ENCODE peak calls at places on chromosomes 7 and 10, in four cellular contexts. One of them, this sample, is unnamed.

GRCh38 chr10:3757638-3758490 is 27.1 kb downstream of the KLF6 start:
- DNase-seq in esophagus squamous epithelium: no peak
- DNase-seq in body of pancreas: no peak
- DNase-seq in CD8-positive, alpha-beta T cell: no peak
- DNase-seq in this sample: peak; percentile 61

GRCh38 chr10:130550952-130551674 is 414.9 kb downstream of the GLRX3 start:
- DNase-seq in CD8-positive, alpha-beta T cell: no peak
- DNase-seq in body of pancreas: no peak
- DNase-seq in esophagus squamous epithelium: no peak
- DNase-seq in this sample: no peak

GRCh38 chr10:93680414-93681047 is 21.9 kb downstream of the FRA10AC1 start:
- DNase-seq in body of pancreas: no peak
- DNase-seq in esophagus squamous epithelium: no peak
- DNase-seq in CD8-positive, alpha-beta T cell: no peak
- DNase-seq in this sample: no peak

GRCh38 chr10:50511512-50512213 is 112.1 kb downstream of the SGMS1 start:
- DNase-seq in body of pancreas: no peak
- DNase-seq in CD8-positive, alpha-beta T cell: no peak
- DNase-seq in esophagus squamous epithelium: no peak
- DNase-seq in this sample: no peak

GRCh38 chr7:32347244-32347828 is 142.8 kb downstream of the LSM5 start:
- DNase-seq in CD8-positive, alpha-beta T cell: no peak
- DNase-seq in esophagus squamous epithelium: no peak
- DNase-seq in body of pancreas: peak; percentile 36
- DNase-seq in this sample: no peak

GRCh38 chr10:114623661-114624294 is 34.3 kb downstream of the ABLIM1 start:
- DNase-seq in body of pancreas: peak; percentile 26
- DNase-seq in esophagus squamous epithelium: no peak
- DNase-seq in CD8-positive, alpha-beta T cell: no peak
- DNase-seq in this sample: no peak

GRCh38 chr10:27719052-27719451 is 26.6 kb downstream of the MKX start:
- DNase-seq in esophagus squamous epithelium: no peak
- DNase-seq in body of pancreas: no peak
- DNase-seq in CD8-positive, alpha-beta T cell: no peak
- DNase-seq in this sample: no peak

GRCh38 chr10:79940431-79940830 is 8.5 kb downstream of the SFTPD start:
- DNase-seq in esophagus squamous epithelium: no peak
- DNase-seq in CD8-positive, alpha-beta T cell: no peak
- DNase-seq in body of pancreas: no peak
- DNase-seq in this sample: no peak

GRCh38 chr7:102294589-102294988 is 7.9 kb downstream of the SH2B2 start:
- DNase-seq in body of pancreas: no peak
- DNase-seq in esophagus squamous epithelium: no peak
- DNase-seq in CD8-positive, alpha-beta T cell: no peak
- DNase-seq in this sample: no peak

GRCh38 chr7:55111007-55111406 is 92.2 kb downstream of the EGFR start:
- DNase-seq in CD8-positive, alpha-beta T cell: no peak
- DNase-seq in esophagus squamous epithelium: no peak
- DNase-seq in body of pancreas: no peak
- DNase-seq in this sample: no peak

GRCh38 chr7:116863168-116863670 is 832 bp downstream of the CAPZA2 start:
- DNase-seq in esophagus squamous epithelium: no peak
- DNase-seq in body of pancreas: no peak
- DNase-seq in CD8-positive, alpha-beta T cell: no peak
- DNase-seq in this sample: no peak

GRCh38 chr7:23377134-23377533 is 78.0 kb downstream of the MALSU1 start:
- DNase-seq in CD8-positive, alpha-beta T cell: no peak
- DNase-seq in body of pancreas: no peak
- DNase-seq in esophagus squamous epithelium: no peak
- DNase-seq in this sample: no peak

GRCh38 chr7:95330194-95331003 is 6.1 kb upstream of the PON1 start:
- DNase-seq in esophagus squamous epithelium: no peak
- DNase-seq in body of pancreas: no peak
- DNase-seq in CD8-positive, alpha-beta T cell: no peak
- DNase-seq in this sample: no peak

GRCh38 chr7:95327356-95327755 is 3.0 kb upstream of the PON1 start:
- DNase-seq in CD8-positive, alpha-beta T cell: no peak
- DNase-seq in body of pancreas: no peak
- DNase-seq in esophagus squamous epithelium: no peak
- DNase-seq in this sample: no peak

GRCh38 chr7:95335093-95335492 is 10.8 kb upstream of the PON1 start:
- DNase-seq in body of pancreas: no peak
- DNase-seq in esophagus squamous epithelium: no peak
- DNase-seq in CD8-positive, alpha-beta T cell: no peak
- DNase-seq in this sample: no peak

GRCh38 chr7:95334434-95334833 is 10.1 kb upstream of the PON1 start:
- DNase-seq in CD8-positive, alpha-beta T cell: no peak
- DNase-seq in esophagus squamous epithelium: no peak
- DNase-seq in body of pancreas: no peak
- DNase-seq in this sample: no peak

DNA sequence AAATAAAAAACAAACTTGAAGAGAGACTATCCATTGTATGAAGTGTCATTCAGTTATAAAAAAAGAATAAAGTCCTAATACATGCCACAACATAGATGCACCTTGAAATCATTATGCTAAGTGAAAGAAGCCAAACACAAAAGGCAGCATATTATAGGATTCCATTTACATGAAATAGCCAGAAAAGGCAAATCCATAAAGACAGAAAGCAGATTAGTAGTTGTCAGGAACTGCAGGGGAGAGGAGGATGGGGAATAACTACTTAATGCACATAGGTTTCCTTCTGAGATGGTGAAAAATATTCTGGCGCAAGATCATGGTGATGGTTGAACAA is 6.6 kb upstream of the PON1 start:
- DNase-seq in CD8-positive, alpha-beta T cell: no peak
- DNase-seq in esophagus squamous epithelium: no peak
- DNase-seq in body of pancreas: no peak
- DNase-seq in this sample: no peak
- H3K4me3 ChIP-seq in CD8-positive, alpha-beta T cell: peak overlapping the region; percentile 26
- H3K4me3 ChIP-seq in esophagus squamous epithelium: peak overlapping the region; percentile 16
- H3K4me3 ChIP-seq in body of pancreas: no peak overlapping the region
- H3K4me3 ChIP-seq in this sample: peak overlapping the region; percentile 43

GRCh38 chr7:90669002-90669401 is 72.9 kb downstream of the CDK14 start:
- DNase-seq in esophagus squamous epithelium: no peak
- DNase-seq in CD8-positive, alpha-beta T cell: no peak
- DNase-seq in body of pancreas: no peak
- DNase-seq in this sample: no peak

GRCh38 chr7:90661290-90662151 is 65.4 kb downstream of the CDK14 start:
- DNase-seq in body of pancreas: no peak
- DNase-seq in CD8-positive, alpha-beta T cell: no peak
- DNase-seq in esophagus squamous epithelium: no peak
- DNase-seq in this sample: no peak

GRCh38 chr7:90669492-90669891 is 73.4 kb downstream of the CDK14 start:
- DNase-seq in CD8-positive, alpha-beta T cell: no peak
- DNase-seq in body of pancreas: no peak
- DNase-seq in esophagus squamous epithelium: no peak
- DNase-seq in this sample: no peak

GRCh38 chr7:90663176-90663575 is 67.1 kb downstream of the CDK14 start:
- DNase-seq in body of pancreas: no peak
- DNase-seq in CD8-positive, alpha-beta T cell: no peak
- DNase-seq in esophagus squamous epithelium: no peak
- DNase-seq in this sample: no peak

GRCh38 chr7:90666186-90666585 is 70.1 kb downstream of the CDK14 start:
- DNase-seq in esophagus squamous epithelium: no peak
- DNase-seq in body of pancreas: no peak
- DNase-seq in CD8-positive, alpha-beta T cell: no peak
- DNase-seq in this sample: no peak
- H3K27ac ChIP-seq in esophagus squamous epithelium: no peak overlapping the region
- H3K27ac ChIP-seq in body of pancreas: no peak overlapping the region
- H3K27ac ChIP-seq in CD8-positive, alpha-beta T cell: no peak overlapping the region
- H3K27ac ChIP-seq in this sample: no peak overlapping the region

DNA sequence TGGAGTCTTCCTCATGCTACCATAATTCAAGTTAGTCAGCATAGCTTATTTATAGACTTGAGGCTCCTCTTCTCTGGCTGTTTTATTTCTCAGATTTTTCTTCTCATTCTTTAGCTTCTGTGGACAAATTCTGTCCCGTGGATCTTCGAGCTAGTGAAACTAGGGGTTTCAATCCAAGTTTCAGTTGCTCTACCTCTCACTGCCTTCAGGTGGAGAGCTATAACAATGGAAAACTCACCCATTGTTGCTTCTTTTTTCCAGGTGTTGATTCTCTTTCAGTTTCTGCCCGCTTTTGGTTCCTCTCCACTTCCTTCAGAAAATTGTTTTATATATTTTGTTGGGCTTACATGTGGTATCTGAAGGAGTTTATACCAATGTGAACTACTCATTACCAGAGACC is 266.0 kb downstream of the TCF7L2 start:
- DNase-seq in esophagus squamous epithelium: no peak
- DNase-seq in CD8-positive, alpha-beta T cell: no peak
- DNase-seq in body of pancreas: no peak
- DNase-seq in this sample: no peak
- TF ChIP-seq CTCF in esophagus squamous epithelium: no peak
- TF ChIP-seq CTCF in CD8-positive, alpha-beta T cell: no peak
- TF ChIP-seq CTCF in body of pancreas: peak; percentile 30
- TF ChIP-seq CTCF in this sample: no peak

GRCh38 chr10:49186613-49187012 is 1.6 kb downstream of the TMEM273 start:
- DNase-seq in body of pancreas: no peak
- DNase-seq in CD8-positive, alpha-beta T cell: no peak
- DNase-seq in esophagus squamous epithelium: no peak
- DNase-seq in this sample: no peak
- H3K4me3 ChIP-seq in body of pancreas: no peak overlapping the region
- H3K4me3 ChIP-seq in CD8-positive, alpha-beta T cell: no peak overlapping the region
- H3K4me3 ChIP-seq in esophagus squamous epithelium: peak overlapping the region; percentile 30
- H3K4me3 ChIP-seq in this sample: no peak overlapping the region